ENCODE peak calls at places on chromosomes 6 and 20, in four cellular contexts. O, L, M and S are unnamed samples.

GRCh38 chr6:166106076-166106686 is 61.5 kb downstream of the TBXT start:
- DNase-seq in O (peak), L (peak), M (peak), S (peak)

GRCh38 chr6:40286721-40287120 is 300.4 kb downstream of the LRFN2 start:
- DNase-seq in O (no peak), L (no peak), M (no peak), S (no peak)

GRCh38 chr6:152305672-152306071 is 331.5 kb downstream of the SYNE1 start:
- DNase-seq in O (no peak), L (no peak), M (no peak), S (peak)

GRCh38 chr6:148311849-148312669 is 30.6 kb upstream of the SASH1 start:
- DNase-seq in O (no peak), L (no peak), M (no peak), S (no peak)

GRCh38 chr6:42929928-42930360 is 664 bp downstream of the CNPY3 start:
- DNase-seq in O (peak), L (no peak), M (peak), S (no peak)

GRCh38 chr6:169215201-169215661 is 38.4 kb downstream of the THBS2 start:
- DNase-seq in O (no peak), L (no peak), M (no peak), S (no peak)

GRCh38 chr6:116398366-116399005 is 27.7 kb downstream of the DSE start:
- DNase-seq in O (no peak), L (no peak), M (peak), S (no peak)

GRCh38 chr6:148144917-148145521 is 197.6 kb upstream of the SASH1 start:
- DNase-seq in O (peak), L (peak), M (peak), S (no peak)

GRCh38 chr6:126632271-126632670 is 292.4 kb downstream of the CENPW start:
- DNase-seq in O (no peak), L (no peak), M (no peak), S (no peak)

GRCh38 chr20:17629025-17629424 is 53.0 kb downstream of the RRBP1 start:
- DNase-seq in O (no peak), L (no peak), M (no peak), S (no peak)

GRCh38 chr6:12735786-12736185 is 19.2 kb downstream of the PHACTR1 start:
- DNase-seq in O (no peak), L (no peak), M (no peak), S (no peak)

GRCh38 chr6:108875161-108875555 is 26.9 kb downstream of the ARMC2 start:
- DNase-seq in O (no peak), L (no peak), M (no peak), S (no peak)

GRCh38 chr6:167302074-167302473 is 11.0 kb downstream of the UNC93A start:
- DNase-seq in O (no peak), L (no peak), M (no peak), S (no peak)

GRCh38 chr6:140806431-140806830 is 1326.3 kb upstream of the GJE1 start:
- DNase-seq in O (no peak), L (no peak), M (no peak), S (no peak)

GRCh38 chr6:65937982-65938381 is 231.0 kb upstream of the EYS start:
- DNase-seq in O (peak), L (no peak), M (no peak), S (no peak)